ENCODE peak calls at places on chromosome 12, in ten cellular contexts. W, D, T, N, X, V, F, Q, S and O are unnamed samples.

GRCh38 chr12:52533686-52534470 is 13.7 kb upstream of the KRT5 start:
- DNase-seq in W (no peak), D (no peak), T (no peak), N (no peak), X (no peak), V (no peak), F (no peak), Q (no peak), S (no peak), O (no peak)

GRCh38 chr12:68293347-68293746 is 38.8 kb downstream of the MDM1 start:
- DNase-seq in W (no peak), D (no peak), T (no peak), N (no peak), X (no peak), V (no peak), F (no peak), Q (no peak), S (no peak), O (no peak)

GRCh38 chr12:129531004-129531403 is 372.8 kb downstream of the TMEM132D start:
- DNase-seq in W (no peak), D (no peak), T (no peak), N (no peak), X (peak), V (no peak), F (no peak), Q (no peak), S (peak), O (no peak)

GRCh38 chr12:57887631-57888406 is 41.3 kb upstream of the CTDSP2 start:
- DNase-seq in W (no peak), D (no peak), T (no peak), N (peak), X (peak), V (no peak), F (peak), Q (peak), S (no peak), O (no peak)

GRCh38 chr12:117192057-117192456 is 1.8 kb upstream of the FBXO21 start:
- DNase-seq in W (no peak), D (no peak), T (no peak), N (no peak), X (peak), V (no peak), F (no peak), Q (peak), S (no peak), O (no peak)

GRCh38 chr12:3222306-3222705 is 145.1 kb downstream of the TSPAN9 start:
- DNase-seq in W (no peak), D (no peak), T (no peak), N (no peak), X (no peak), V (no peak), F (no peak), Q (no peak), S (no peak), O (no peak)

GRCh38 chr12:111408686-111409402 is 3.1 kb downstream of the SH2B3 start:
- DNase-seq in W (no peak), D (no peak), T (no peak), N (no peak), X (no peak), V (no peak), F (no peak), Q (no peak), S (no peak), O (no peak)

GRCh38 chr12:122681814-122682213 is 21.3 kb downstream of the HCAR2 start:
- DNase-seq in W (peak), D (no peak), T (no peak), N (peak), X (no peak), V (no peak), F (peak), Q (no peak), S (no peak), O (peak)

GRCh38 chr12:92059976-92060375 is 85.7 kb downstream of the BTG1 start:
- DNase-seq in W (peak), D (no peak), T (no peak), N (peak), X (no peak), V (no peak), F (peak), Q (no peak), S (no peak), O (no peak)

GRCh38 chr12:22231836-22232235 is 102.7 kb downstream of the ST8SIA1 start:
- DNase-seq in W (no peak), D (no peak), T (no peak), N (no peak), X (no peak), V (no peak), F (no peak), Q (no peak), S (no peak), O (no peak)

GRCh38 chr12:22299294-22299912 is 35.1 kb downstream of the ST8SIA1 start:
- DNase-seq in W (no peak), D (no peak), T (no peak), N (no peak), X (no peak), V (no peak), F (no peak), Q (no peak), S (no peak), O (no peak)